ENCODE peak calls at places on chromosomes 3 and 15, in four cellular contexts. One of them, this sample, is unnamed.

GRCh38 chr3:58419782-58420512 is 13.7 kb downstream of the PDHB start:
- DNase-seq in T-helper 9 cell: no peak
- DNase-seq in stimulated activated CD4-positive, alpha-beta T cell treated with anti-CD3 and anti-CD28 coated beads, Interleukin-12 subunit alpha, Interleukin-12 subunit beta, amount 100 ng/mL, for 4 hours: no peak
- DNase-seq in naive thymus-derived CD8-positive, alpha-beta T cell: no peak
- DNase-seq in this sample: peak

GRCh38 chr15:60374628-60375081 is 23.1 kb downstream of the ANXA2 start:
- DNase-seq in naive thymus-derived CD8-positive, alpha-beta T cell: no peak
- DNase-seq in stimulated activated CD4-positive, alpha-beta T cell treated with anti-CD3 and anti-CD28 coated beads, Interleukin-12 subunit alpha, Interleukin-12 subunit beta, amount 100 ng/mL, for 4 hours: no peak
- DNase-seq in T-helper 9 cell: no peak
- DNase-seq in this sample: peak

GRCh38 chr3:9947025-9947995 is 4.9 kb downstream of the PRRT3 start:
- DNase-seq in T-helper 9 cell: no peak
- DNase-seq in stimulated activated CD4-positive, alpha-beta T cell treated with anti-CD3 and anti-CD28 coated beads, Interleukin-12 subunit alpha, Interleukin-12 subunit beta, amount 100 ng/mL, for 4 hours: no peak
- DNase-seq in naive thymus-derived CD8-positive, alpha-beta T cell: no peak
- DNase-seq in this sample: peak

GRCh38 chr3:186281172-186281571 is 80.9 kb downstream of the DGKG start:
- DNase-seq in T-helper 9 cell: no peak
- DNase-seq in naive thymus-derived CD8-positive, alpha-beta T cell: no peak
- DNase-seq in stimulated activated CD4-positive, alpha-beta T cell treated with anti-CD3 and anti-CD28 coated beads, Interleukin-12 subunit alpha, Interleukin-12 subunit beta, amount 100 ng/mL, for 4 hours: no peak
- DNase-seq in this sample: no peak

GRCh38 chr15:63372018-63372705 is 9.5 kb downstream of the CA12 start:
- DNase-seq in T-helper 9 cell: no peak
- DNase-seq in naive thymus-derived CD8-positive, alpha-beta T cell: no peak
- DNase-seq in stimulated activated CD4-positive, alpha-beta T cell treated with anti-CD3 and anti-CD28 coated beads, Interleukin-12 subunit alpha, Interleukin-12 subunit beta, amount 100 ng/mL, for 4 hours: no peak
- DNase-seq in this sample: peak

GRCh38 chr3:140031170-140031569 is 96.2 kb downstream of the CLSTN2 start:
- DNase-seq in T-helper 9 cell: no peak
- DNase-seq in naive thymus-derived CD8-positive, alpha-beta T cell: no peak
- DNase-seq in stimulated activated CD4-positive, alpha-beta T cell treated with anti-CD3 and anti-CD28 coated beads, Interleukin-12 subunit alpha, Interleukin-12 subunit beta, amount 100 ng/mL, for 4 hours: no peak
- DNase-seq in this sample: no peak

GRCh38 chr3:141992512-141992911 is 116.1 kb downstream of the ATP1B3 start:
- DNase-seq in T-helper 9 cell: no peak
- DNase-seq in naive thymus-derived CD8-positive, alpha-beta T cell: no peak
- DNase-seq in stimulated activated CD4-positive, alpha-beta T cell treated with anti-CD3 and anti-CD28 coated beads, Interleukin-12 subunit alpha, Interleukin-12 subunit beta, amount 100 ng/mL, for 4 hours: no peak
- DNase-seq in this sample: no peak

GRCh38 chr15:101296418-101297405 is 1.7 kb upstream of the SNRPA1 start:
- DNase-seq in naive thymus-derived CD8-positive, alpha-beta T cell: no peak
- DNase-seq in T-helper 9 cell: no peak
- DNase-seq in stimulated activated CD4-positive, alpha-beta T cell treated with anti-CD3 and anti-CD28 coated beads, Interleukin-12 subunit alpha, Interleukin-12 subunit beta, amount 100 ng/mL, for 4 hours: no peak
- DNase-seq in this sample: no peak

GRCh38 chr3:142152349-142152748 is 3.0 kb upstream of the TFDP2 start:
- DNase-seq in naive thymus-derived CD8-positive, alpha-beta T cell: peak
- DNase-seq in stimulated activated CD4-positive, alpha-beta T cell treated with anti-CD3 and anti-CD28 coated beads, Interleukin-12 subunit alpha, Interleukin-12 subunit beta, amount 100 ng/mL, for 4 hours: no peak
- DNase-seq in T-helper 9 cell: no peak
- DNase-seq in this sample: no peak

GRCh38 chr3:107117922-107118576 is 259.2 kb upstream of the CCDC54 start:
- DNase-seq in stimulated activated CD4-positive, alpha-beta T cell treated with anti-CD3 and anti-CD28 coated beads, Interleukin-12 subunit alpha, Interleukin-12 subunit beta, amount 100 ng/mL, for 4 hours: no peak
- DNase-seq in naive thymus-derived CD8-positive, alpha-beta T cell: peak
- DNase-seq in T-helper 9 cell: no peak
- DNase-seq in this sample: peak

GRCh38 chr3:72990701-72991395 is 5.8 kb upstream of the PPP4R2 start:
- DNase-seq in T-helper 9 cell: no peak
- DNase-seq in naive thymus-derived CD8-positive, alpha-beta T cell: no peak
- DNase-seq in stimulated activated CD4-positive, alpha-beta T cell treated with anti-CD3 and anti-CD28 coated beads, Interleukin-12 subunit alpha, Interleukin-12 subunit beta, amount 100 ng/mL, for 4 hours: no peak
- DNase-seq in this sample: no peak

GRCh38 chr15:100090411-100090810 is 251.4 kb downstream of the ADAMTS17 start:
- DNase-seq in stimulated activated CD4-positive, alpha-beta T cell treated with anti-CD3 and anti-CD28 coated beads, Interleukin-12 subunit alpha, Interleukin-12 subunit beta, amount 100 ng/mL, for 4 hours: no peak
- DNase-seq in naive thymus-derived CD8-positive, alpha-beta T cell: no peak
- DNase-seq in T-helper 9 cell: no peak
- DNase-seq in this sample: no peak

GRCh38 chr3:32508731-32509130 is 6.1 kb upstream of the CMTM6 start:
- DNase-seq in naive thymus-derived CD8-positive, alpha-beta T cell: no peak
- DNase-seq in stimulated activated CD4-positive, alpha-beta T cell treated with anti-CD3 and anti-CD28 coated beads, Interleukin-12 subunit alpha, Interleukin-12 subunit beta, amount 100 ng/mL, for 4 hours: no peak
- DNase-seq in T-helper 9 cell: no peak
- DNase-seq in this sample: no peak

GRCh38 chr3:172203522-172204258 is 164.3 kb downstream of the FNDC3B start:
- DNase-seq in T-helper 9 cell: no peak
- DNase-seq in stimulated activated CD4-positive, alpha-beta T cell treated with anti-CD3 and anti-CD28 coated beads, Interleukin-12 subunit alpha, Interleukin-12 subunit beta, amount 100 ng/mL, for 4 hours: no peak
- DNase-seq in naive thymus-derived CD8-positive, alpha-beta T cell: no peak
- DNase-seq in this sample: peak

GRCh38 chr15:82060817-82061216 is 15.0 kb upstream of the MEX3B start:
- DNase-seq in T-helper 9 cell: no peak
- DNase-seq in naive thymus-derived CD8-positive, alpha-beta T cell: no peak
- DNase-seq in stimulated activated CD4-positive, alpha-beta T cell treated with anti-CD3 and anti-CD28 coated beads, Interleukin-12 subunit alpha, Interleukin-12 subunit beta, amount 100 ng/mL, for 4 hours: no peak
- DNase-seq in this sample: no peak

GRCh38 chr15:43943511-43943910 is 116.7 kb downstream of the WDR76 start:
- DNase-seq in T-helper 9 cell: no peak
- DNase-seq in stimulated activated CD4-positive, alpha-beta T cell treated with anti-CD3 and anti-CD28 coated beads, Interleukin-12 subunit alpha, Interleukin-12 subunit beta, amount 100 ng/mL, for 4 hours: no peak
- DNase-seq in naive thymus-derived CD8-positive, alpha-beta T cell: no peak
- DNase-seq in this sample: no peak

GRCh38 chr15:78308422-78309021 is 9.1 kb upstream of the SKIC8 start:
- DNase-seq in T-helper 9 cell: peak
- DNase-seq in stimulated activated CD4-positive, alpha-beta T cell treated with anti-CD3 and anti-CD28 coated beads, Interleukin-12 subunit alpha, Interleukin-12 subunit beta, amount 100 ng/mL, for 4 hours: peak
- DNase-seq in naive thymus-derived CD8-positive, alpha-beta T cell: peak
- DNase-seq in this sample: peak

GRCh38 chr15:82100116-82100795 is 54.4 kb upstream of the MEX3B start:
- DNase-seq in T-helper 9 cell: no peak
- DNase-seq in naive thymus-derived CD8-positive, alpha-beta T cell: no peak
- DNase-seq in stimulated activated CD4-positive, alpha-beta T cell treated with anti-CD3 and anti-CD28 coated beads, Interleukin-12 subunit alpha, Interleukin-12 subunit beta, amount 100 ng/mL, for 4 hours: no peak
- DNase-seq in this sample: no peak

GRCh38 chr15:68699881-68700394 is 120.8 kb downstream of the ANP32A start:
- DNase-seq in T-helper 9 cell: no peak
- DNase-seq in naive thymus-derived CD8-positive, alpha-beta T cell: no peak
- DNase-seq in stimulated activated CD4-positive, alpha-beta T cell treated with anti-CD3 and anti-CD28 coated beads, Interleukin-12 subunit alpha, Interleukin-12 subunit beta, amount 100 ng/mL, for 4 hours: no peak
- DNase-seq in this sample: peak

GRCh38 chr3:100602506-100603444 is 6.6 kb upstream of the ADGRG7 start:
- DNase-seq in T-helper 9 cell: no peak
- DNase-seq in naive thymus-derived CD8-positive, alpha-beta T cell: no peak
- DNase-seq in stimulated activated CD4-positive, alpha-beta T cell treated with anti-CD3 and anti-CD28 coated beads, Interleukin-12 subunit alpha, Interleukin-12 subunit beta, amount 100 ng/mL, for 4 hours: no peak
- DNase-seq in this sample: no peak

GRCh38 chr3:111236833-111237713 is 165.5 kb downstream of the NECTIN3 start:
- DNase-seq in stimulated activated CD4-positive, alpha-beta T cell treated with anti-CD3 and anti-CD28 coated beads, Interleukin-12 subunit alpha, Interleukin-12 subunit beta, amount 100 ng/mL, for 4 hours: no peak
- DNase-seq in naive thymus-derived CD8-positive, alpha-beta T cell: no peak
- DNase-seq in T-helper 9 cell: no peak
- DNase-seq in this sample: no peak

GRCh38 chr3:62041681-62042080 is 331.7 kb downstream of the FEZF2 start:
- DNase-seq in naive thymus-derived CD8-positive, alpha-beta T cell: no peak
- DNase-seq in T-helper 9 cell: no peak
- DNase-seq in stimulated activated CD4-positive, alpha-beta T cell treated with anti-CD3 and anti-CD28 coated beads, Interleukin-12 subunit alpha, Interleukin-12 subunit beta, amount 100 ng/mL, for 4 hours: no peak
- DNase-seq in this sample: no peak

GRCh38 chr3:39637807-39638206 is 170.3 kb downstream of the MOBP start:
- DNase-seq in T-helper 9 cell: no peak
- DNase-seq in stimulated activated CD4-positive, alpha-beta T cell treated with anti-CD3 and anti-CD28 coated beads, Interleukin-12 subunit alpha, Interleukin-12 subunit beta, amount 100 ng/mL, for 4 hours: no peak
- DNase-seq in naive thymus-derived CD8-positive, alpha-beta T cell: no peak
- DNase-seq in this sample: no peak

This sample was measured in Right ventricle myocardium superior.